ENCODE peak calls at places on chromosomes 16 and 17, in ten cellular contexts. W is cardiac septum; F is brain microvascular endothelial cell; M is amniotic stem cell; V is activated naive CD4-positive, alpha-beta T cell; Q is progenitor cell of endocrine pancreas; P is prostate gland; R is T-helper 17 cell; C is GM04504; J is pons. B is an unnamed sample.

GRCh38 chr17:43616865-43617264 is 44.9 kb downstream of the MEOX1 start:
- DNase-seq in W (no peak), F (no peak), M (no peak), V (no peak), Q (no peak), P (no peak), R (no peak), C (no peak), J (no peak), B (no peak)

GRCh38 chr16:49859139-49859947 is 3.4 kb upstream of the ZNF423 start:
- DNase-seq in W (peak), F (no peak), M (no peak), V (no peak), Q (no peak), P (no peak), R (no peak), C (no peak), J (no peak), B (no peak)

GRCh38 chr16:88977028-88977844 is at the start of gene CBFA2T3:
- DNase-seq in W (peak), F (no peak), M (no peak), V (no peak), Q (no peak), P (no peak), R (no peak), C (peak), J (peak), B (no peak)

GRCh38 chr16:52456368-52456767 is 90.6 kb downstream of the TOX3 start:
- DNase-seq in W (no peak), F (no peak), M (no peak), V (no peak), Q (no peak), P (no peak), R (no peak), C (no peak), J (peak), B (no peak)

GRCh38 chr16:1119766-1120611 is 23.9 kb upstream of the C1QTNF8 start:
- DNase-seq in W (no peak), F (no peak), M (no peak), V (no peak), Q (no peak), P (no peak), R (no peak), C (no peak), J (no peak), B (no peak)

GRCh38 chr16:72785886-72786285 is 262.0 kb downstream of the ZFHX3 start:
- DNase-seq in W (no peak), F (peak), M (no peak), V (no peak), Q (no peak), P (no peak), R (no peak), C (no peak), J (no peak), B (no peak)

GRCh38 chr16:1712791-1713261 is 6.8 kb downstream of the MAPK8IP3 start:
- DNase-seq in W (no peak), F (peak), M (no peak), V (no peak), Q (no peak), P (no peak), R (no peak), C (no peak), J (no peak), B (no peak)

GRCh38 chr17:7340179-7340578 is 3.9 kb downstream of the ACAP1 start:
- DNase-seq in W (no peak), F (no peak), M (no peak), V (no peak), Q (no peak), P (no peak), R (no peak), C (no peak), J (no peak), B (no peak)

GRCh38 chr17:77968788-77969187 is 10.3 kb downstream of the TNRC6C start:
- DNase-seq in W (no peak), F (no peak), M (no peak), V (no peak), Q (no peak), P (peak), R (no peak), C (no peak), J (no peak), B (no peak)

GRCh38 chr17:79196913-79197312 is 122.3 kb downstream of the ENGASE start:
- DNase-seq in W (no peak), F (no peak), M (no peak), V (no peak), Q (no peak), P (no peak), R (no peak), C (no peak), J (no peak), B (no peak)